ENCODE peak calls at places on chromosomes 16 and 17, in five cellular contexts. N is AG09309, U is neural crest cell, F is B cell, C is left ventricle myocardium inferior. S is an unnamed sample.

GRCh38 chr17:31802502-31802901 is 56.5 kb downstream of the COPRS start:
- DNase-seq in C (peak), F (no peak), N (no peak), U (no peak), S (no peak)

GRCh38 chr17:7883781-7884386 is 4.7 kb upstream of the CHD3 start:
- DNase-seq in F (peak), N (no peak), U (no peak), C (no peak), S (no peak)

GRCh38 chr16:56673916-56674315 is 4.3 kb downstream of the MT1H start:
- DNase-seq in C (no peak), U (no peak), N (no peak), F (peak), S (no peak)

GRCh38 chr17:48553837-48554236 is 8.9 kb upstream of the HOXB2 start:
- DNase-seq in C (no peak), F (no peak), U (no peak), N (no peak), S (no peak)

GRCh38 chr17:36485805-36486203 is 677 bp upstream of the ZNHIT3 start:
- DNase-seq in U (no peak), N (no peak), F (no peak), C (no peak), S (no peak)

GRCh38 chr16:88770459-88771293 is 14.3 kb downstream of the PIEZO1 start:
- DNase-seq in U (no peak), C (peak), N (no peak), F (peak), S (no peak)

GRCh38 chr16:52549011-52549692 is 2.2 kb upstream of the TOX3 start:
- DNase-seq in U (no peak), C (no peak), F (no peak), N (no peak), S (no peak)

GRCh38 chr17:29959658-29960337 is 18.4 kb downstream of the EFCAB5 start:
- DNase-seq in F (no peak), C (no peak), U (no peak), N (no peak), S (no peak)

GRCh38 chr16:81551821-81552304 is 107.3 kb downstream of the CMIP start:
- DNase-seq in F (no peak), N (no peak), C (peak), U (no peak), S (no peak)

GRCh38 chr17:83109793-83110645 is 30.6 kb downstream of the METRNL start:
- DNase-seq in U (no peak), C (peak), F (no peak), N (peak), S (no peak)

GRCh38 chr16:51286272-51286671 is 135.2 kb upstream of the SALL1 start:
- DNase-seq in U (no peak), C (no peak), F (no peak), N (no peak), S (no peak)

GRCh38 chr16:85465328-85466307 is 147.5 kb upstream of the GSE1 start:
- DNase-seq in F (no peak), U (no peak), C (peak), N (no peak), S (no peak)

GRCh38 chr17:57986841-57987581 is 1.0 kb downstream of the VEZF1 start:
- DNase-seq in U (peak), C (peak), F (no peak), N (no peak), S (no peak)

GRCh38 chr16:81524382-81524781 is 79.8 kb downstream of the CMIP start:
- DNase-seq in C (no peak), F (no peak), N (no peak), U (no peak), S (no peak)

GRCh38 chr17:53607475-53607874 is 215.3 kb upstream of the KIF2B start:
- DNase-seq in C (no peak), N (no peak), F (no peak), U (no peak), S (no peak)

GRCh38 chr17:82863646-82863940 is 23.8 kb upstream of the ZNF750 start:
- DNase-seq in N (no peak), U (no peak), C (no peak), F (no peak), S (no peak)

GRCh38 chr17:59492091-59492451 is 73.3 kb upstream of the DHX40 start:
- DNase-seq in F (no peak), N (no peak), C (no peak), U (no peak), S (peak)

GRCh38 chr17:42519546-42520444 is 16.2 kb upstream of the NAGLU start:
- DNase-seq in U (peak), C (peak), F (no peak), N (peak), S (no peak)

GRCh38 chr17:234163-235047 is 53.0 kb upstream of the DOC2B start:
- DNase-seq in C (peak), N (peak), F (no peak), U (no peak), S (no peak)

DNA sequence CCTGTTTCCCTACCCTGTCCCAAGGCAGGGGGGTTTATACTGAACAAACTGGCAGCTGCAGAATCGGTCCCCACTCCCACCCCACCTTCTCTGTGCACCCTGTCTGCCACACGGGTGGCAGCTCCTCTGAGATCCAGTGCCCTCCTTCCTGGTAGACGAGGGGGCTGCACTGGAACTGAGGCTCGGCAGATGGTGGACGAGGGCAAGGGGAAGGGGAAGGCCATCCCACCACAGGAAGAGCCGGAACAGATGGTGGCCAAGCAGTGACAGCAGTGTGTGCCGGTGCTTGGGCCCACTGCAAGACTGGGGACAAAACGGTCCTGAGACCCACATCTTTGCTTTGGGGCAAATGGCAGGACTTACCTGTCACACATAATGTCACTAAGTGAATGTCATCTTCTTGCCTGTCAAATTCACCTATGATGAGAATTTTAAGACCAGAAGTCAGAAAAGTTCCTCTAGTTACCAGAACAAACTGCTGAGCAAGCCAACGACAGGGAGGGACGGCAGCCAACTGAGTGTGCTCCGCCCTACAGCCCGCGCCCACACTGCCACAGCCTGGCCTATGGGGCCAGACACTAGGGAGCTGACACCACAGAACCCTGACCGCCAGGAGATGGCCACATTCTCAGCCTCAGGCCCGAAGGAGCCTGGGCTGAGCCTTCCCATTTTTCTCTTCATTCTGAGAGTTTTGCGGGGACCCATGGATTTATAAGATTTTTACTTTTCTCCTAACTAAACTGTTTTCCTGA is 14.4 kb downstream of the NTAN1 start:
- DNase-seq in N (peak), U (no peak), F (no peak), C (peak), S (no peak)
- TF ChIP-seq CTCF in N (peak), U (no peak), F (no peak), C (peak), S (no peak)

GRCh38 chr16:80341242-80341641 is 199.6 kb upstream of the DYNLRB2 start:
- DNase-seq in F (no peak), U (no peak), N (no peak), C (no peak), S (no peak)
- TF ChIP-seq CTCF in F (no peak), U (peak), N (no peak), C (no peak), S (peak)

GRCh38 chr16:2816751-2817495 is at the start of gene PRSS21:
- DNase-seq in C (no peak), U (no peak), N (no peak), F (peak), S (no peak)
- TF ChIP-seq CTCF in C (no peak), U (no peak), N (no peak), F (no peak), S (no peak)

GRCh38 chr17:71409712-71410111 is 711.1 kb upstream of the SOX9 start:
- DNase-seq in F (no peak), C (no peak), U (no peak), N (peak), S (no peak)

GRCh38 chr17:71412803-71413202 is 708.0 kb upstream of the SOX9 start:
- DNase-seq in N (peak), C (no peak), F (no peak), U (no peak), S (no peak)

GRCh38 chr17:71409137-71409536 is 711.7 kb upstream of the SOX9 start:
- DNase-seq in F (no peak), N (no peak), C (no peak), U (no peak), S (no peak)

GRCh38 chr17:71405101-71405500 is 715.7 kb upstream of the SOX9 start:
- DNase-seq in C (no peak), F (no peak), N (no peak), U (no peak), S (no peak)

DNA sequence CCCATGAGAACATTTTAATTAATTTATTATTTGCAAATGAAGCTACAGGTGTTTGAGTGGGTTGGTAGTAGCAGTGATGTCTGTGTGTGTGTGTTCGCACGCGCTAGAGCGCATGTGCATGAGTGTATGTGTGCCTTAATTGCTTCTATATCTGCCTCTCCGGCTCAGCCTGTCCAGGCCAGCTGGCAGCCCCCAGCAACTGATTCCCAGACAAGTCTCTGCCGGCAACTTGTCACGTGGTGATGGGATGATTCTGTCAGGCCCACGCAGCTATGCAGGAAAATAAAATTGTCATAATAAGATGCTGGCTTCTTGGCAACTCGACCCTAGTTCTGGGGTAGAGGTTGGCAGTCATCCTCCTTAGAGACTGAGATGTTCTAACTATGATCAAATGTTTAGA is 712.8 kb upstream of the SOX9 start:
- DNase-seq in C (no peak), N (no peak), F (no peak), U (no peak), S (no peak)
- TF ChIP-seq CTCF in C (no peak), N (no peak), F (no peak), U (no peak), S (no peak)

GRCh38 chr17:16380640-16381495 is at the start of gene UBB:
- DNase-seq in U (peak), C (peak), N (peak), F (peak), S (peak)
- TF ChIP-seq CTCF in U (no peak), C (no peak), N (no peak), F (no peak), S (peak)